ENCODE peak calls at places on chromosomes 3 and 15, in seven cellular contexts. E is uterus, W is astrocyte of the spinal cord, U is fibroblast of lung, Q is neural progenitor cell, R is sigmoid colon, A is upper lobe of left lung. M is an unnamed sample.

GRCh38 chr3:73255609-73256029 is 194.2 kb downstream of the EBLN2 start:
- DNase-seq in R (no peak), Q (no peak), A (no peak), E (peak; percentile 42), W (peak; percentile 37), U (peak; percentile 37), M (peak; percentile 90)

GRCh38 chr3:31668258-31668657 is 135.5 kb downstream of the STT3B start:
- DNase-seq in R (no peak), W (no peak), Q (no peak), E (no peak), U (no peak), A (no peak), M (no peak)

GRCh38 chr3:42780892-42781700 is 8.0 kb upstream of the CCDC13 start:
- DNase-seq in A (no peak), E (peak; percentile 63), W (peak; percentile 83), R (no peak), U (peak; percentile 92), Q (peak; percentile 78), M (peak; percentile 89)

GRCh38 chr15:38325290-38325990 is 72.8 kb downstream of the SPRED1 start:
- DNase-seq in R (no peak), W (no peak), E (no peak), U (peak; percentile 20), Q (no peak), A (no peak), M (no peak)

GRCh38 chr15:95929232-95929846 is 401.2 kb upstream of the NR2F2 start:
- DNase-seq in U (peak; percentile 45), Q (no peak), A (no peak), R (no peak), E (no peak), W (peak; percentile 22), M (peak; percentile 28)

GRCh38 chr3:58349792-58350626 is 17.3 kb downstream of the PXK start:
- DNase-seq in Q (no peak), W (no peak), U (no peak), E (no peak), R (no peak), A (peak; percentile 22), M (no peak)

GRCh38 chr3:126375835-126376331 is 18.7 kb upstream of the KLF15 start:
- DNase-seq in U (no peak), Q (no peak), W (no peak), R (peak; percentile 56), A (no peak), E (no peak), M (no peak)

GRCh38 chr3:51646091-51646490 is 25.0 kb upstream of the TEX264 start:
- DNase-seq in E (no peak), U (no peak), Q (no peak), W (peak; percentile 53), R (no peak), A (no peak), M (no peak)

GRCh38 chr3:107668963-107669362 is 146.2 kb downstream of the BBX start:
- DNase-seq in U (no peak), E (no peak), W (no peak), R (no peak), A (no peak), Q (no peak), M (no peak)

GRCh38 chr3:184760337-184761119 is 48.7 kb upstream of the MAGEF1 start:
- DNase-seq in E (no peak), Q (no peak), W (no peak), R (no peak), A (no peak), U (no peak), M (no peak)

GRCh38 chr15:62212746-62213145 is 47.7 kb upstream of the C2CD4B start:
- DNase-seq in Q (no peak), W (no peak), U (no peak), E (no peak), A (no peak), R (no peak), M (no peak)

DNA sequence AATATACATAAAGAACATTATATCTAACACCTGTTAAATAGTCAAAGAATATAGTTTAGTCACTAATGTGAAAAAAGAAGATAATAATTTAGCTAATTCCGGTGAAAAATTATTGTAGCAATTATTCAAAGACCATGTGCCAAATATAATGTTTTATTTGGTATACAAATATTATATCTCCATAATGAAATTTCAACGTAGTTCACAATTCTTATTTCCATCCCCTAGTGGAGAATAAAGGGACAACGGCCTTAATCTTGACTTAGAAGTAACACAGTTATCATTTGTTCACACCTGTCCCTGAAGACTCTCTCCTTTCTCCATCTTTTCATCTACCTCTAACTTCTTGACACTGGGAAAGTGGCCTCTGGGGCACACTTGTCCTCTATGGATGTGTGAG is 213.4 kb downstream of the ERC2 start:
- DNase-seq in Q (no peak), W (no peak), A (no peak), E (no peak), R (no peak), U (no peak), M (no peak)
- TF ChIP-seq CTCF in Q (peak; percentile 38), W (peak; percentile 50), A (no peak), E (no peak), R (no peak), U (peak; percentile 42), M (peak; percentile 42)

GRCh38 chr3:113698891-113699465 is 2.5 kb upstream of the USF3 start:
- DNase-seq in E (peak; percentile 22), Q (peak; percentile 21), W (no peak), U (peak; percentile 27), R (no peak), A (peak; percentile 42), M (peak; percentile 14)
- H3K4me3 ChIP-seq in E (peak overlapping the region; percentile 11), Q (peak overlapping the region; percentile 29), W (peak overlapping the region; percentile 23), U (peak overlapping the region; percentile 48), R (no peak overlapping the region), A (peak overlapping the region; percentile 29), M (peak overlapping the region; percentile 20)

DNA sequence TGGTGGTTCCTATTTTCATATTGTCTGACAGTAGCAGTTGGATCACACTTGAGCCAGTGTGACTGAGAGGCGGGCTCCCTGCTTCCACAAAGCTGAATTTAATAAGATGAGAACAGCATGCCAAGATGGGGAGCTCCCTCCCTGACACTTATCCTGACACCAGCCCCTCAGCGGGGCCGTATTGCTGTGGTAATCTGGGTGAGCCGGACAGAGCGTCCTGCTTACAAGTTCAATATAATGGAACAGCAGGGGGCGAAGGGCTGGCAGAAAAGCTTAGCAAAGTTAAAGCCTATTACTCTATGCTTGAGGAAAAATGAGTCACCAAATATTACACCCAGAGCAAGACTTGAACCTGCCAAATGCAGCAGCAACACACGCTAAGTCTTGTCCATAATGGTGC is 163.9 kb upstream of the CMC1 start:
- DNase-seq in W (peak; percentile 61), R (no peak), Q (peak; percentile 75), U (peak; percentile 18), A (no peak), E (no peak), M (peak; percentile 47)
- TF ChIP-seq CTCF in W (peak; percentile 17), R (no peak), Q (no peak), U (no peak), A (no peak), E (no peak), M (peak; percentile 15)

DNA sequence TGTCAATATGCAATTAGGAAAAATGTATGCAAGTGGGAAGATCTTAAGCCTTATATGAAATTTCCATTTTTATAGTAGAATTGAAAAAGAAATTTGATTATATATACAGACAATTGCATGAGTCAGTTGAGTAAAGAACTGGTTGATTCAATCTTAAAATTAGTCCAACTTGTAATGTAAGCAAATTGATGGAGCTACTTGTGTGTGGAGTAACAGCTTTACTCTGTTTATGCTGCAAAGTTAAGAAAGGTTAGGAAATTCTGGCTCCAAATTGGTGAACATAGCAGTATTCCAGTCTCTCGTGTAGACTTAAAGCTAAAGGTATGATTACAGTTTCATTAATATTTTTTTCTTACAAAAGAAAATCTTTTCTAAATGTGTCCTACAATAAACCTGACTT is 4.0 kb downstream of the TNFSF10 start:
- DNase-seq in U (peak; percentile 36), E (no peak), Q (no peak), R (no peak), W (no peak), A (no peak), M (no peak)
- H3K4me3 ChIP-seq in U (no peak overlapping the region), E (no peak overlapping the region), Q (no peak overlapping the region), R (no peak overlapping the region), W (no peak overlapping the region), A (peak overlapping the region; percentile 24), M (no peak overlapping the region)